ENCODE peak calls at places on chromosomes 1 and 21, in five cellular contexts. F, E, O, B and Z are unnamed samples.
A peak's percentile ranks its signal among the peaks of the same experiment; 100 is the strongest.

GRCh38 chr1:165073402-165074007 is 283.0 kb downstream of the LMX1A start:
- DNase-seq in O (peak; percentile 55), E (no peak), F (no peak), B (no peak), Z (peak; percentile 19)

GRCh38 chr1:50969611-50970507 is at the start of gene CDKN2C:
- DNase-seq in B (no peak), F (peak; percentile 80), O (peak; percentile 83), E (peak; percentile 86), Z (peak; percentile 61)

GRCh38 chr1:100736766-100737165 is 17.2 kb downstream of the VCAM1 start:
- DNase-seq in E (no peak), O (no peak), F (no peak), B (no peak), Z (no peak)

GRCh38 chr1:27627051-27627450 is 7.9 kb downstream of the FGR start:
- DNase-seq in F (no peak), B (no peak), E (no peak), O (no peak), Z (no peak)

GRCh38 chr1:226661271-226661670 is 77.8 kb downstream of the ITPKB start:
- DNase-seq in O (no peak), F (no peak), B (no peak), E (no peak), Z (no peak)

GRCh38 chr1:184743062-184743756 is 11.4 kb downstream of the EDEM3 start:
- DNase-seq in F (no peak), E (no peak), O (no peak), B (no peak), Z (no peak)

GRCh38 chr1:11806307-11806936 is 431 bp downstream of the CLCN6 start:
- DNase-seq in F (peak; percentile 49), E (no peak), O (peak; percentile 33), B (peak; percentile 35), Z (no peak)

GRCh38 chr1:210373878-210374599 is 45.3 kb downstream of the HHAT start:
- DNase-seq in F (no peak), O (peak; percentile 91), B (peak; percentile 68), E (peak; percentile 77), Z (peak; percentile 40)

GRCh38 chr1:11938722-11939526 is 4.4 kb downstream of the PLOD1 start:
- DNase-seq in E (no peak), O (no peak), B (no peak), F (peak; percentile 73), Z (peak; percentile 50)

GRCh38 chr1:32898056-32898455 is 3.1 kb downstream of the TMEM54 start:
- DNase-seq in O (no peak), E (no peak), F (no peak), B (no peak), Z (no peak)

GRCh38 chr1:160961419-160961818 is 6.8 kb upstream of the ITLN2 start:
- DNase-seq in E (no peak), B (no peak), O (no peak), F (no peak), Z (no peak)

GRCh38 chr1:199282910-199283309 is 644.1 kb downstream of the PTPRC start:
- DNase-seq in O (peak; percentile 29), F (no peak), B (no peak), E (no peak), Z (no peak)

GRCh38 chr1:151976868-151977267 is 16.8 kb downstream of the S100A10 start:
- DNase-seq in F (no peak), E (no peak), B (no peak), O (no peak), Z (no peak)

GRCh38 chr1:63824386-63824898 is 50.6 kb downstream of the ROR1 start:
- DNase-seq in F (no peak), O (no peak), E (no peak), B (no peak), Z (no peak)

GRCh38 chr1:203867816-203868215 is 6.4 kb downstream of the SNRPE start:
- DNase-seq in B (no peak), E (no peak), O (no peak), F (no peak), Z (no peak)

GRCh38 chr1:56362994-56363770 is 216.2 kb downstream of the PLPP3 start:
- DNase-seq in F (no peak), O (no peak), E (no peak), B (no peak), Z (no peak)

GRCh38 chr1:210250665-210250997 is 18.0 kb downstream of the SERTAD4 start:
- DNase-seq in F (no peak), E (no peak), B (no peak), O (peak; percentile 45), Z (peak; percentile 52)

GRCh38 chr1:108609483-108610066 is 49.7 kb downstream of the EEIG2 start:
- DNase-seq in B (no peak), E (no peak), O (no peak), F (peak; percentile 28), Z (no peak)

GRCh38 chr1:59043796-59044195 is 253.1 kb upstream of the FGGY start:
- DNase-seq in F (peak; percentile 70), E (peak; percentile 87), O (peak; percentile 24), B (peak; percentile 54), Z (peak; percentile 40)

GRCh38 chr1:183957216-183957830 is 80.2 kb downstream of the COLGALT2 start:
- DNase-seq in E (no peak), B (no peak), F (no peak), O (no peak), Z (no peak)

GRCh38 chr1:1899266-1899966 is 8.5 kb upstream of the GNB1 start:
- DNase-seq in O (no peak), E (no peak), F (no peak), B (no peak), Z (no peak)

GRCh38 chr1:8200317-8201115 is 117.4 kb upstream of the SLC45A1 start:
- DNase-seq in B (no peak), O (no peak), E (peak; percentile 61), F (no peak), Z (no peak)

GRCh38 chr1:157163273-157164127 is 25.3 kb upstream of the ETV3 start:
- DNase-seq in F (peak; percentile 57), B (peak; percentile 73), O (peak; percentile 64), E (peak; percentile 71), Z (peak; percentile 51)

GRCh38 chr1:31712041-31712440 is 8.2 kb upstream of the COL16A1 start:
- DNase-seq in E (no peak), B (no peak), O (no peak), F (no peak), Z (no peak)

GRCh38 chr1:202155478-202156021 is 4.9 kb downstream of the PTPN7 start:
- DNase-seq in O (no peak), B (no peak), E (peak; percentile 81), F (no peak), Z (no peak)

GRCh38 chr21:45818904-45819285 is 162.7 kb upstream of the COL6A1 start:
- DNase-seq in B (peak; percentile 48), O (peak; percentile 91), F (no peak), E (no peak), Z (peak; percentile 73)

GRCh38 chr1:212816567-212817278 is 25.0 kb downstream of the TATDN3 start:
- DNase-seq in B (no peak), E (no peak), F (no peak), O (no peak), Z (no peak)

GRCh38 chr1:10915594-10915993 is 96.9 kb upstream of the TARDBP start:
- DNase-seq in E (peak; percentile 36), B (no peak), F (no peak), O (no peak), Z (no peak)

GRCh38 chr1:115184951-115185331 is 95.6 kb upstream of the TSPAN2 start:
- DNase-seq in B (no peak), F (no peak), O (no peak), E (no peak), Z (peak; percentile 16)

GRCh38 chr1:154975409-154976205 is 1.1 kb downstream of the CKS1B start:
- DNase-seq in F (peak; percentile 67), E (peak; percentile 75), O (peak; percentile 78), B (peak; percentile 71), Z (no peak)

GRCh38 chr1:227889047-227889862 is 58.5 kb downstream of the WNT9A start:
- DNase-seq in E (peak; percentile 31), F (peak; percentile 19), B (no peak), O (no peak), Z (no peak)

GRCh38 chr1:186974774-186975181 is 146.0 kb downstream of the PLA2G4A start:
- DNase-seq in O (no peak), B (no peak), E (no peak), F (no peak), Z (no peak)

GRCh38 chr1:61455400-61455799 is 269.5 kb downstream of the TM2D1 start:
- DNase-seq in F (no peak), B (no peak), O (no peak), E (no peak), Z (no peak)

DNA sequence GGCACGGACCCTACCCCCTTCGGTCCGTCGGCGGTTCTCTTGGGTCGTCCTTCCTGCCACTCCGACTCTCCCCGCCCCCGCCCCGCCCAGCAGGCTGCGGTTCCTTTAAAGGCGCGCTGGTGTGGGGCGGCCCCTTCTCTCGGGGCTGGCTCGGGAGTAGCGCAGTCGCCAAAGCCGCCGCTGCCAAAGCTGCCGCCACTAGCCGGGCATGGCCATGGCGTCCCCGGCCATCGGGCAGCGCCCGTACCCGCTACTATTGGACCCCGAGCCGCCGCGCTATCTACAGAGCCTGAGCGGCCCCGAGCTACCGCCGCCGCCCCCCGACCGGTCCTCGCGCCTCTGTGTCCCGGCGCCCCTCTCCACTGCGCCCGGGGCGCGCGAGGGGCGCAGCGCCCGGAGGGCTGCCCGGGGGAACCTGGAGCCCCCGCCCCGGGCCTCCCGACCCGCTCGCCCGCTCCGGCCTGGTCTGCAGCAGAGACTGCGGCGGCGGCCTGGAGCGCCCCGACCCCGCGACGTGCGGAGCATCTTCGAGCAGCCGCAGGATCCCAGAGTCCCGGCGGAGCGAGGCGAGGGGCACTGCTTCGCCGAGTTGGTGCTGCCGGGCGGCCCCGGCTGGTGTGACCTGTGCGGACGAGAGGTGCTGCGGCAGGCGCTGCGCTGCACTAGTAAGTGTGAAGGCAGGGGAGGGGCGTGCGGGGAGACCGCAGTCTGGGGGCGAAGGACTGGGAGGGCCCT is at the start of gene RASSF5:
- DNase-seq in O (peak; percentile 76), B (peak; percentile 86), F (peak; percentile 85), E (peak; percentile 93), Z (peak; percentile 60)
- TF ChIP-seq POLR2A in O (no peak), B (no peak), F (no peak), E (peak; percentile 87), Z (peak; percentile 95)

GRCh38 chr1:244002721-244003120 is 48.4 kb upstream of the ZBTB18 start:
- DNase-seq in F (no peak), B (no peak), O (peak; percentile 77), E (no peak), Z (no peak)
- TF ChIP-seq POLR2A in F (no peak), B (no peak), O (no peak), E (no peak), Z (no peak)

DNA sequence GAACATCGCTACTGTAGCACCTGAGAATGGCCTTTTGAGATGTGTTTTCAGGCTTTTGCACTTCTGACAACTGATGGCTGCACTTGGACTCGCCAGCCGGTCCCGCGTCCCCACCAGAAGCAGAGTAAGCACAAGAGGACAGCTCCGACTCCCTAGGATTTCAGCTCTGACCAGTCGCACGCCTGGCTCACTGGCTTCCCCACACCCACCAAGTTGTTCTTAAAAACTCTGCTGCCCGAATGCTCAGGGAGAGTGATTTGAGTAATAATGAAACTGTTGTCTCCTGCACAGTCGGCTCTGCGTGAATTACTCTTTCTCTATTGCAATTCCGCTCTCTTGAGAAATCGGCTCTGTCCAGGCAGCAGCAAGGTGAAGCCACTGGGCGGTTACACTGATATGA is 40.2 kb upstream of the NLRP3 start:
- DNase-seq in B (no peak), O (no peak), F (no peak), E (no peak), Z (no peak)
- TF ChIP-seq POLR2A in B (no peak), O (no peak), F (no peak), E (no peak), Z (no peak)

DNA sequence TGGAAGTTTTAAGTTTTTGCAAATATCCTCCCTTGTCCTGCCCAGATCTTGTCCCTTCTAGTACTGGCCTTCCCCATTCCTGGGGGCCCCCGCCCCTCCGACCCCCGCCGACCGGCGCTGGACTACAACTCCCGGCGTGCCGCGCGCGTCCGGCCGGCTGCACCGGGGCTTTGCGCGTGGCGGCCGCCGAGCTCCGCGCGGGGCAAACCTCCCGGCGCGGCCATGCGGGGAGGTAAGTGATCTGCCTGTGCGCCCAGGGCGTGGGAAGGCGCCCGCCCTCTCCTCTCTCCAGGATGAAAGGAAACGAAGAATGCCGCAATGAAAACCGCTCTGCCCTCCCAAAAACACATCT is 3.2 kb upstream of the SAMD13 start:
- DNase-seq in E (peak; percentile 73), B (no peak), O (peak; percentile 68), F (peak; percentile 66), Z (peak; percentile 58)
- TF ChIP-seq POLR2A in E (peak; percentile 56), B (no peak), O (peak; percentile 73), F (no peak), Z (peak; percentile 80)